ENCODE peak calls at places on chromosomes 16 and 17, in four cellular contexts. One of them, this sample, is unnamed.

GRCh38 chr17:38912221-38912813 is 13.1 kb upstream of the LASP1NB start:
- DNase-seq in thoracic aorta: no peak
- DNase-seq in AG10803: peak; percentile 54
- DNase-seq in fibroblast of lung: no peak
- DNase-seq in this sample: no peak

GRCh38 chr16:17269434-17269833 is 201.3 kb downstream of the XYLT1 start:
- DNase-seq in thoracic aorta: no peak
- DNase-seq in fibroblast of lung: peak; percentile 36
- DNase-seq in AG10803: peak; percentile 43
- DNase-seq in this sample: no peak

GRCh38 chr16:63527404-63527803 is 1491.2 kb upstream of the CDH8 start:
- DNase-seq in AG10803: no peak
- DNase-seq in fibroblast of lung: no peak
- DNase-seq in thoracic aorta: no peak
- DNase-seq in this sample: no peak

GRCh38 chr17:42407289-42407836 is 15.7 kb downstream of the CAVIN1 start:
- DNase-seq in fibroblast of lung: peak; percentile 50
- DNase-seq in thoracic aorta: peak; percentile 72
- DNase-seq in AG10803: peak; percentile 75
- DNase-seq in this sample: peak; percentile 27

GRCh38 chr17:38701504-38702165 is 3.4 kb upstream of the MLLT6 start:
- DNase-seq in AG10803: peak; percentile 29
- DNase-seq in thoracic aorta: no peak
- DNase-seq in fibroblast of lung: peak; percentile 26
- DNase-seq in this sample: no peak

GRCh38 chr17:64133546-64134215 is 3.7 kb upstream of the ERN1 start:
- DNase-seq in AG10803: peak; percentile 64
- DNase-seq in fibroblast of lung: peak; percentile 40
- DNase-seq in thoracic aorta: no peak
- DNase-seq in this sample: no peak

GRCh38 chr17:42281571-42282096 is 5.4 kb upstream of the STAT5B start:
- DNase-seq in fibroblast of lung: no peak
- DNase-seq in AG10803: no peak
- DNase-seq in thoracic aorta: no peak
- DNase-seq in this sample: no peak

GRCh38 chr17:29251969-29252866 is 5.6 kb downstream of the CRYBA1 start:
- DNase-seq in thoracic aorta: no peak
- DNase-seq in fibroblast of lung: peak; percentile 49
- DNase-seq in AG10803: peak; percentile 56
- DNase-seq in this sample: no peak

GRCh38 chr17:7354262-7354781 is 634 bp upstream of the TMEM95 start:
- DNase-seq in fibroblast of lung: peak; percentile 70
- DNase-seq in AG10803: peak; percentile 49
- DNase-seq in thoracic aorta: no peak
- DNase-seq in this sample: no peak

GRCh38 chr16:85847681-85848601 is 48.4 kb downstream of the COX4I1 start:
- DNase-seq in fibroblast of lung: no peak
- DNase-seq in thoracic aorta: no peak
- DNase-seq in AG10803: no peak
- DNase-seq in this sample: no peak

GRCh38 chr17:50114849-50115357 is 15.1 kb downstream of the SAMD14 start:
- DNase-seq in thoracic aorta: no peak
- DNase-seq in fibroblast of lung: peak; percentile 56
- DNase-seq in AG10803: peak; percentile 64
- DNase-seq in this sample: no peak

DNA sequence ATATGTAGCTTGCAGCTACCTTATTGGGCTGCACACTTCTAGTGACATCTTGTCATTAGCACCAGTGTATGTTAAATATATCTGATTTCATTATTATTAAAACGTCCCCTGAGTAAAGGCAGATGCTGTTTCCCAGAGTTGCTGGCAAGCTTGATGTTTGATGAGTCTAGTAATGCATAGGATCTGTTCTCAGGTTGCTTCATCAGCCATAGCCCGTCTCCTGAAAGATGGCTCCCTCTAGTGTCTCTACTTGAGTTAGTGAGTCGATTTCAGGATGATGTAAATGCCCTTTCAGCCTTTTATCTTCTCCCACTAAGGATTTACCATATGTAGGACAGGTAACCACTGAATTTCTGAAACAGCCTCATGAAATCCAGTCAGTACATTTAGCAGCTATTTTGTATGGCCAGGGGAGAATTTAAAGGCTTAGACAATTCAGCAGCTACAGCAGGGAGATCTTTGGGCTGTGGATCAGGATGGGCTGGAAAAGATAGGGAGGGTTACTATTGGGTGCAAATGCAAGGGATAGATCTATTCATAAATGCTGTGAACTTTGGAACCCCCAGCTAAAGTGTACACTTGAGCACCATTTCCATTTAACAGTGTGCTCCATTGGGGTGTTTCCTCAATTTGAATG is 376.3 kb downstream of the CNTNAP4 start:
- DNase-seq in fibroblast of lung: peak; percentile 13
- DNase-seq in AG10803: peak; percentile 3
- DNase-seq in thoracic aorta: no peak
- DNase-seq in this sample: no peak
- TF ChIP-seq CTCF in fibroblast of lung: peak; percentile 72
- TF ChIP-seq CTCF in AG10803: peak; percentile 28
- TF ChIP-seq CTCF in thoracic aorta: no peak
- TF ChIP-seq CTCF in this sample: no peak

GRCh38 chr17:47253541-47254402 is at the start of gene ITGB3:
- DNase-seq in thoracic aorta: no peak
- DNase-seq in AG10803: peak; percentile 77
- DNase-seq in fibroblast of lung: peak; percentile 79
- DNase-seq in this sample: peak; percentile 78
- TF ChIP-seq CTCF in thoracic aorta: peak; percentile 40
- TF ChIP-seq CTCF in AG10803: peak; percentile 43
- TF ChIP-seq CTCF in fibroblast of lung: peak; percentile 21
- TF ChIP-seq CTCF in this sample: no peak

DNA sequence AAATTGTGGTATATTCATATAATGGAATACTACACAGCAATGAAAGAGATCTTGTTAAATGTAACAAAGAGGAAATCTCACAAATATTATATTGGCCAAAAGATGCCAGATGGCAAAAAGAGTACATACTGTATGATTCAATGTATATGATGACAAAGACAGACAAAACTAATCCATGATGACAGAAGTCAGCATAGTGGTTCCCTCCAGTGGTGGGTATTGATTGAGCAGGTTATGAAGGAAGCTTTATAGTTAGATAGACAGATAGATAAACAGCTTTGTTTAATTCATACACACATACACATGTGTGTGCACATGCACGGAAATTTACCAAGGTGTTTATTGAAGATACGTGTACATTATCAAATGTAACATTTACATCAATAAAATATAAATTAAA is 74.4 kb upstream of the SMIM36 start:
- DNase-seq in thoracic aorta: no peak
- DNase-seq in AG10803: no peak
- DNase-seq in fibroblast of lung: no peak
- DNase-seq in this sample: no peak
- TF ChIP-seq CTCF in thoracic aorta: no peak
- TF ChIP-seq CTCF in AG10803: no peak
- TF ChIP-seq CTCF in fibroblast of lung: no peak
- TF ChIP-seq CTCF in this sample: no peak

GRCh38 chr16:56245197-56245596 is 53.9 kb downstream of the GNAO1 start:
- DNase-seq in thoracic aorta: no peak
- DNase-seq in fibroblast of lung: peak; percentile 27
- DNase-seq in AG10803: peak; percentile 35
- DNase-seq in this sample: no peak
- TF ChIP-seq CTCF in thoracic aorta: no peak
- TF ChIP-seq CTCF in fibroblast of lung: no peak
- TF ChIP-seq CTCF in AG10803: no peak
- TF ChIP-seq CTCF in this sample: no peak

DNA sequence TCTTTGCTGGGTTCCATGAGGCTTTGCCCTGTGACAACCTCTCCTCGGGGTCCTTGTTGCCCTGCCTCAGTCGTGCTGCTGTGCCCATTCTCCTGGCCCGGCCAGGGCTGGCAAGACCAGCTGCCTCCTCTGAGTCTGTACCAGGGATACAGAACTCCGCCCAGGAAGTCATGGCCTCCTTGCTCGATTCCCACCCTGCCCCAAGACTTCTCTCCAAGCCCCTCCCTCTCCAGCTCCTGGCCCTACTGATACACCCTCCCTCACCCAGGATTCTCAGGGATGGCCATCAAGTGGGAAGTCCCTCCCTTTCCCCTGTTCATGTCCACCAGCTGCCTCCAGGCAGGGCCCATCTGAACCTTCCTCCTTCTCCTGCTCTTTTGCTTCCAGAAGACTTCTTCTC is 11.2 kb upstream of the TMEM208 start:
- DNase-seq in AG10803: no peak
- DNase-seq in thoracic aorta: no peak
- DNase-seq in fibroblast of lung: no peak
- DNase-seq in this sample: no peak
- TF ChIP-seq CTCF in AG10803: no peak
- TF ChIP-seq CTCF in thoracic aorta: no peak
- TF ChIP-seq CTCF in fibroblast of lung: no peak
- TF ChIP-seq CTCF in this sample: no peak